ENCODE peak calls at places on chromosomes 4 and X, in eight cellular contexts. F is germinal center; V is LHCN-M2; L is stimulated activated CD4-positive, alpha-beta T cell treated with anti-CD3 and anti-CD28 coated beads, Interleukin-2, amount 100 ng/mL, for 48 hours; J is activated T-cell treated with anti-CD3 and anti-CD28 coated beads for 24 hours; S is activated CD4-positive, alpha-beta T cell treated with anti-CD3 and anti-CD28 coated beads, Interleukin-2, amount 50 U/mL, for 24 hours; B is pancreas; M is iris pigment epithelial cell. Z is an unnamed sample.

GRCh38 chr4:52836653-52837052 is 25.5 kb upstream of the RASL11B start:
- DNase-seq in F (no peak), V (no peak), L (no peak), J (no peak), S (no peak), B (no peak), M (no peak), Z (no peak)

GRCh38 chrX:112613039-112613438 is 66.7 kb downstream of the LHFPL1 start:
- DNase-seq in F (no peak), V (no peak), L (no peak), J (no peak), S (no peak), B (no peak), M (no peak), Z (no peak)

GRCh38 chr4:4410271-4410670 is 23.4 kb downstream of the NSG1 start:
- DNase-seq in F (no peak), V (no peak), L (no peak), J (no peak), S (no peak), B (no peak), M (no peak), Z (no peak)

GRCh38 chrX:43880439-43880838 is 1.8 kb downstream of the MAOB start:
- DNase-seq in F (no peak), V (no peak), L (no peak), J (no peak), S (no peak), B (no peak), M (no peak), Z (no peak)

GRCh38 chrX:6681469-6681868 is 146.6 kb upstream of the VCX3A start:
- DNase-seq in F (no peak), V (no peak), L (no peak), J (no peak), S (no peak), B (no peak), M (no peak), Z (no peak)

GRCh38 chr4:8394125-8394524 is 46.4 kb downstream of the ACOX3 start:
- DNase-seq in F (no peak), V (peak), L (no peak), J (no peak), S (no peak), B (no peak), M (peak), Z (no peak)

GRCh38 chr4:25088342-25088952 is 57.7 kb upstream of the LGI2 start:
- DNase-seq in F (no peak), V (no peak), L (no peak), J (no peak), S (no peak), B (no peak), M (no peak), Z (no peak)

GRCh38 chr4:137343221-137343620 is 189.1 kb downstream of the PCDH18 start:
- DNase-seq in F (no peak), V (no peak), L (no peak), J (no peak), S (no peak), B (no peak), M (peak), Z (no peak)

GRCh38 chr4:26297219-26297618 is 23.6 kb upstream of the RBPJ start:
- DNase-seq in F (no peak), V (no peak), L (no peak), J (no peak), S (no peak), B (no peak), M (no peak), Z (no peak)

GRCh38 chrX:41946973-41947612 is 23.7 kb upstream of the CASK start:
- DNase-seq in F (no peak), V (peak), L (no peak), J (no peak), S (no peak), B (no peak), M (no peak), Z (no peak)

GRCh38 chr4:81648576-81649272 is 177.0 kb upstream of the RASGEF1B start:
- DNase-seq in F (peak), V (no peak), L (peak), J (peak), S (peak), B (no peak), M (no peak), Z (peak)

GRCh38 chrX:148541461-148541983 is 41.1 kb downstream of the AFF2 start:
- DNase-seq in F (no peak), V (no peak), L (no peak), J (no peak), S (no peak), B (no peak), M (no peak), Z (no peak)

GRCh38 chr4:134326866-134327265 is 125.3 kb upstream of the PABPC4L start:
- DNase-seq in F (no peak), V (no peak), L (no peak), J (no peak), S (no peak), B (no peak), M (no peak), Z (no peak)

GRCh38 chr4:100722133-100722532 is 204.3 kb upstream of the EMCN start:
- DNase-seq in F (no peak), V (no peak), L (no peak), J (no peak), S (no peak), B (no peak), M (no peak), Z (no peak)

GRCh38 chrX:24482823-24483410 is 17.8 kb downstream of the PDK3 start:
- DNase-seq in F (no peak), V (no peak), L (no peak), J (no peak), S (no peak), B (no peak), M (no peak), Z (no peak)

GRCh38 chr4:76420311-76420710 is 630 bp downstream of the CCDC158 start:
- DNase-seq in F (no peak), V (no peak), L (no peak), J (no peak), S (no peak), B (no peak), M (no peak), Z (no peak)

GRCh38 chr4:99209671-99210070 is 9.4 kb downstream of the ADH6 start:
- DNase-seq in F (no peak), V (peak), L (no peak), J (no peak), S (no peak), B (no peak), M (peak), Z (no peak)

GRCh38 chr4:53119685-53120084 is 246.2 kb downstream of the SCFD2 start:
- DNase-seq in F (no peak), V (peak), L (no peak), J (no peak), S (no peak), B (no peak), M (peak), Z (no peak)